ENCODE peak calls at places on chromosomes 13 and 19, in four cellular contexts. B is cardiac muscle cell, N is heart left ventricle, Y is A673. J is an unnamed sample.

GRCh38 chr19:50854636-50855410 is at the start of gene KLK3:
- DNase-seq in N (no peak), B (no peak), Y (no peak), J (no peak)

GRCh38 chr13:38542601-38543000 is 144.3 kb upstream of the FREM2 start:
- DNase-seq in Y (no peak), B (no peak), N (no peak), J (no peak)

GRCh38 chr19:40533508-40533907 is 43.2 kb upstream of the SHKBP1 start:
- DNase-seq in B (no peak), Y (no peak), N (no peak), J (no peak)

GRCh38 chr19:32498641-32499200 is 82.3 kb upstream of the PDCD5 start:
- DNase-seq in N (peak; percentile 43), Y (no peak), B (no peak), J (no peak)

GRCh38 chr13:71278512-71278911 is 588.5 kb downstream of the DACH1 start:
- DNase-seq in N (no peak), Y (no peak), B (no peak), J (no peak)

GRCh38 chr19:29896790-29897189 is 45.2 kb upstream of the URI1 start:
- DNase-seq in B (no peak), Y (no peak), N (no peak), J (no peak)

GRCh38 chr13:112014857-112015256 is 52.1 kb upstream of the SOX1 start:
- DNase-seq in B (peak; percentile 2), Y (no peak), N (no peak), J (no peak)

GRCh38 chr13:48302920-48303330 is 626 bp upstream of the RB1 start:
- DNase-seq in N (no peak), B (no peak), Y (no peak), J (no peak)

GRCh38 chr13:93416943-93417342 is 190.3 kb downstream of the GPC6 start:
- DNase-seq in N (no peak), B (no peak), Y (no peak), J (no peak)

GRCh38 chr19:42246143-42246868 is 3.9 kb upstream of the GSK3A start:
- DNase-seq in B (peak; percentile 83), N (peak; percentile 83), Y (peak; percentile 85), J (peak; percentile 86)

GRCh38 chr13:94480672-94481145 is 1.2 kb upstream of the DCT start:
- DNase-seq in Y (no peak), B (peak; percentile 86), N (no peak), J (no peak)

GRCh38 chr19:23943411-23943810 is 28.7 kb downstream of the ZNF726 start:
- DNase-seq in N (no peak), Y (no peak), B (no peak), J (no peak)

GRCh38 chr19:33214621-33215020 is 11.0 kb downstream of the SLC7A10 start:
- DNase-seq in N (peak; percentile 21), B (peak; percentile 63), Y (peak; percentile 63), J (no peak)

GRCh38 chr19:54047626-54048025 is 16.1 kb downstream of the VSTM1 start:
- DNase-seq in Y (no peak), B (no peak), N (no peak), J (no peak)

GRCh38 chr13:94176576-94176975 is 302.9 kb downstream of the DCT start:
- DNase-seq in Y (no peak), B (no peak), N (no peak), J (no peak)

GRCh38 chr13:112194167-112194530 is 127.2 kb downstream of the SOX1 start:
- DNase-seq in B (no peak), Y (no peak), N (no peak), J (peak; percentile 31)

GRCh38 chr13:89726690-89727435 is 1620.6 kb upstream of the MIR17HG start:
- DNase-seq in Y (peak; percentile 17), N (no peak), B (peak; percentile 10), J (no peak)

GRCh38 chr19:18558202-18558555 is 509 bp downstream of the KXD1 start:
- DNase-seq in Y (no peak), B (no peak), N (no peak), J (no peak)

GRCh38 chr13:78465250-78465649 is 138.1 kb downstream of the POU4F1 start:
- DNase-seq in B (no peak), Y (no peak), N (no peak), J (no peak)

GRCh38 chr13:113122571-113123225 is at the start of gene F10:
- DNase-seq in Y (no peak), B (peak; percentile 78), N (peak; percentile 81), J (peak; percentile 81)

GRCh38 chr19:27742041-27742440 is 1470.9 kb downstream of the UQCRFS1 start:
- DNase-seq in B (no peak), Y (no peak), N (no peak), J (no peak)

GRCh38 chr19:934865-935422 is 9.1 kb downstream of the ARID3A start:
- DNase-seq in Y (no peak), B (peak; percentile 90), N (peak; percentile 93), J (peak; percentile 93)

GRCh38 chr13:103156346-103156998 is 90.3 kb upstream of the SLC10A2 start:
- DNase-seq in N (no peak), Y (no peak), B (no peak), J (no peak)

GRCh38 chr19:41866284-41866683 is 6.2 kb downstream of the RPS19 start:
- DNase-seq in Y (no peak), N (no peak), B (no peak), J (no peak)

GRCh38 chr19:21694171-21694906 is 73.0 kb downstream of the ZNF100 start:
- DNase-seq in B (no peak), N (no peak), Y (no peak), J (no peak)

GRCh38 chr13:34124912-34125311 is 307.0 kb downstream of the RFC3 start:
- DNase-seq in B (no peak), N (no peak), Y (no peak), J (no peak)

GRCh38 chr13:45396548-45397095 is 21.6 kb downstream of the SLC25A30 start:
- DNase-seq in N (no peak), B (peak; percentile 48), Y (no peak), J (no peak)

GRCh38 chr13:32381539-32381938 is 46.4 kb downstream of the N4BP2L1 start:
- DNase-seq in B (peak; percentile 67), N (no peak), Y (peak; percentile 24), J (no peak)

GRCh38 chr19:42090687-42091086 is 14.7 kb downstream of the ZNF574 start:
- DNase-seq in B (no peak), N (no peak), Y (no peak), J (no peak)

GRCh38 chr19:13366529-13367143 is 139.6 kb downstream of the CACNA1A start:
- DNase-seq in N (no peak), Y (peak; percentile 71), B (peak; percentile 55), J (no peak)

GRCh38 chr13:39810091-39810877 is 154.8 kb downstream of the COG6 start:
- DNase-seq in B (peak; percentile 19), Y (peak; percentile 19), N (no peak), J (no peak)

GRCh38 chr13:51453308-51453958 is 597 bp upstream of the INTS6 start:
- DNase-seq in Y (peak; percentile 78), B (no peak), N (peak; percentile 92), J (peak; percentile 89)

GRCh38 chr13:77733674-77734073 is 36.2 kb downstream of the SLAIN1 start:
- DNase-seq in N (no peak), B (no peak), Y (no peak), J (no peak)

GRCh38 chr13:84983321-84983720 is 815.9 kb downstream of the SLITRK6 start:
- DNase-seq in N (no peak), B (no peak), Y (no peak), J (no peak)

GRCh38 chr13:84985860-84986259 is 813.4 kb downstream of the SLITRK6 start:
- DNase-seq in Y (peak; percentile 20), B (no peak), N (no peak), J (no peak)

DNA sequence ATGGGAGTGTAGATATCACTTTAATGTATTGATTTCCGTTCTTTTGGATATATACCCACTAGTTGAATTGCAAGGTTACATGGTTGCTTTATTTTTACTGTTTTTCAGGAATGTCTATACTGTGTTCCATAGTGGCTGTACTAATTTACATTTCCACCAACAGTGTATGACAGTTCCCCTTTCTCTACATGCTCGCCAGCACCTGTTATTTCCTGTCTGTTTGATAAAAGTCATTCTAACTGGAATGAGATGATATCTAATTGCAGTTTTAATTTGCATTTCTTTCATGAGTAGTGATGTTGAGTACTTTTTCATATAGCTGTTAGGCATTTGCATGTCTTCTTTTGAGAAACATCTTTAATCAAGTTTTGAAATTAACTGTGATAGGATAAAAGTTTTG is 818.6 kb downstream of the SLITRK6 start:
- DNase-seq in Y (no peak), N (no peak), B (no peak), J (no peak)
- H3K4me1 ChIP-seq in Y (peaks cover 7% of the 10 kb centered on the region), N (no peaks in the 10 kb centered on the region), B (no peaks in the 10 kb centered on the region), J (no peaks in the 10 kb centered on the region)

DNA sequence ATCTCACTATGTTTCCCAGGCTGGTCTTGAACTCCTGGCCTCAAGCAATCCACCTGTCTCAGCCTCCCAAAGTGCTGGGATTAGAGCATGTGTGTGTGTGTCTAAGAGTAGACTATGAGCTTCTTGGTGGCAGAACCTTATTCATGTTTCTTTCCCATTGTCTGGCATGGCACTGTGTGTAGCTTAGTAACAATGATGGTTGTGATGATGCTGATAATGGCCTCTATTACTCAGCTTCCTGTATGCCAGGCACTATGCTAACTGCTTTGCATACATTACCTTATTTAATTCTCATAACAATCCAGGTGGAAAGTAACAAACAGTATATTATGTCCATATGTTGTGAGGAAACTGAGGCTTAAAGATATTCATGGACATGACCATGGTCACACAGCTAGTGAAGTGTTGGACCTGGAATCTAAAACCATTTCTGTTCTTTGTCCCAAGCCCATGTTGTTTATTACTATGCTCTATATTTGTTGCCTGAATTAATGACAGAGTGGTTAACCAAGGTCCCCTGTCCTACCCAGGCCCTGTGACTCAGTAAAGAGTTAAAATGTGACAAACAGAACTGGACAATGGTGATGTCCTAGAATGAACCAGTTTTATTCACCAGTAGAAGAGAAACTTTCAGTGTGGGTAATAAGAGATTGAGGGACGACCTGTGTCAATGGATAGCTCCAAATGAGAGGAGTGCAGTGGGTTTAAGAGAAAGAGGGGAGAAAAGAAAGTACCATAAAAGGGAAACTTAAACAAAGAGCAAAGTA is 109.6 kb downstream of the KLF5 start:
- DNase-seq in N (no peak), B (peak; percentile 25), Y (peak; percentile 33), J (no peak)
- H3K27ac ChIP-seq in N (no peak overlapping the region), B (no peak overlapping the region), Y (no peak overlapping the region), J (no peak overlapping the region)

DNA sequence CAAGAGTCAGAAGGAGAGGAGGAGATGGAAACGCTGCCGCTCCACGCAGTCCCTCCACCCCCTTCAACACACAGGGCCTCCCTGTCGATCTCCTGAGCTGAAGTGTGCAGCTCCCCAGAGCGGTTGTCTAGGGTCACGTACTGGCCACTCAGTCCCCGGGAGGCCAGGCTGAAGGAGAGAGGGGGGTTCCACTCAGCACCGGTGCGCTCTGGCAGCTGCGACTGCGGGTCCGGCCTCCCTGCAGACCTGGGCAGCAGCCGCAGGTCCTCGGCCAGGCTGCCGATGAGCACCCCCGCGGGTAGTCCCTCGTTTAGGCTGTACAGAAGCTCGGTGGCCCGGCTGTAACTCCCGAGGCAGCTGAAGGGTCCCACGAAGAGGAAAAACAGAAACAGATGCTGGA is 2.1 kb downstream of the PCDH20 start:
- DNase-seq in B (no peak), N (no peak), Y (no peak), J (no peak)
- H3K4me3 ChIP-seq in B (peak overlapping the region; percentile 52), N (peak overlapping the region; percentile 35), Y (peak overlapping the region; percentile 48), J (peak overlapping the region; percentile 95)

GRCh38 chr19:15402411-15403150 is 16.2 kb downstream of the AKAP8L start:
- DNase-seq in B (no peak), Y (no peak), N (no peak), J (no peak)

GRCh38 chr19:15401397-15401710 is 17.4 kb downstream of the AKAP8L start:
- DNase-seq in Y (no peak), B (no peak), N (no peak), J (no peak)

GRCh38 chr19:15404097-15404779 is 14.6 kb downstream of the AKAP8L start:
- DNase-seq in Y (no peak), B (no peak), N (peak; percentile 66), J (no peak)

GRCh38 chr19:15403151-15403531 is 15.6 kb downstream of the AKAP8L start:
- DNase-seq in B (no peak), Y (no peak), N (no peak), J (no peak)

GRCh38 chr19:15404780-15405211 is 14.0 kb downstream of the AKAP8L start:
- DNase-seq in B (no peak), N (no peak), Y (no peak), J (no peak)
- H3K4me1 ChIP-seq in B (peaks cover 44% of the 10 kb centered on the region), N (peaks cover 71% of the 10 kb centered on the region), Y (peaks cover 4% of the 10 kb centered on the region), J (peaks cover 6% of the 10 kb centered on the region)

J was measured in aorta.